ENCODE peak calls at places on chromosomes 12 and 14, in ten cellular contexts. R, A, J, V, T, L, F, Y, K and E are unnamed samples.

GRCh38 chr12:31732926-31733548 is 4.2 kb upstream of the AMN1 start:
- DNase-seq in Y (peak), F (peak), A (no peak), J (peak), V (no peak), T (peak), K (peak), L (no peak), R (peak), E (no peak)

GRCh38 chr12:46300906-46301305 is 32.1 kb upstream of the SLC38A1 start:
- DNase-seq in L (no peak), Y (no peak), F (no peak), J (peak), R (peak), K (no peak), V (no peak), A (peak), T (peak), E (no peak)

GRCh38 chr12:50771409-50771808 is 7.5 kb downstream of the ATF1 start:
- DNase-seq in T (no peak), J (no peak), L (no peak), Y (no peak), V (no peak), F (no peak), A (no peak), R (no peak), K (no peak), E (no peak)

GRCh38 chr14:102568115-102568614 is 24.3 kb upstream of the RCOR1 start:
- DNase-seq in J (no peak), A (peak), Y (no peak), L (no peak), V (no peak), R (no peak), F (no peak), K (no peak), T (no peak), E (no peak)

GRCh38 chr14:77580477-77580876 is 36.0 kb downstream of the SPTLC2 start:
- DNase-seq in L (no peak), V (no peak), R (no peak), T (no peak), Y (no peak), F (no peak), A (no peak), J (no peak), K (no peak), E (no peak)

GRCh38 chr14:66955159-66955558 is 234.1 kb upstream of the GARIN2 start:
- DNase-seq in K (no peak), L (no peak), T (no peak), R (peak), A (no peak), F (no peak), V (no peak), J (no peak), Y (no peak), E (no peak)

GRCh38 chr12:13135336-13136178 is 32.1 kb upstream of the GSG1 start:
- DNase-seq in Y (peak), T (peak), K (peak), V (no peak), R (peak), A (peak), J (peak), F (peak), L (no peak), E (no peak)

GRCh38 chr14:28303248-28303647 is 463.3 kb upstream of the FOXG1 start:
- DNase-seq in L (no peak), J (peak), Y (no peak), R (no peak), K (no peak), F (no peak), T (no peak), V (no peak), A (no peak), E (no peak)

GRCh38 chr14:84361476-84361875 is 1168.5 kb upstream of the FLRT2 start:
- DNase-seq in R (no peak), L (no peak), A (no peak), K (no peak), V (no peak), T (no peak), F (no peak), Y (no peak), J (no peak), E (no peak)

GRCh38 chr14:76329951-76330350 is 46.0 kb upstream of the ESRRB start:
- DNase-seq in F (no peak), Y (no peak), A (no peak), V (no peak), K (no peak), T (no peak), R (no peak), J (no peak), L (no peak), E (no peak)

GRCh38 chr12:132677492-132677891 is 9.7 kb downstream of the POLE start:
- DNase-seq in L (no peak), R (no peak), A (no peak), T (no peak), K (no peak), V (no peak), J (no peak), F (no peak), Y (no peak), E (no peak)

DNA sequence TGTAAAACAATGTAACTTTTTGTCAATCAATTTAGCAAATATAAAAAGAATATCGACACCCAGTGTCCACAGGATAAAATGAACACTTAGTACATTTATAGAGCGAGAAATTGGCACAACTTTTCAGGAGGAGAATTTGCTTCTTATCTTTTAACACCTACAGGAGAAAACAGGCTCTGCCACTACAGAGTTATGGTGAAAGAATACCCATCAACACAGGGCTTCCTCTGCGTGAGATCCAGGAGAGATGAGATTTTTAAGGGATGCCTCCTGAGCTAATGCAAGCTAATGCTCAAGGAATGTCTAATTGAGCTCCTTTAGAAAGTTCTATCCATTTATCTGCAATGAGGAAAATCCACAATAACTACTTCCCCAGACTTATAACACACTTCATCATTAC is 7.8 kb downstream of the TBPL2 start:
- DNase-seq in A (no peak), L (no peak), V (no peak), J (no peak), Y (no peak), R (no peak), K (no peak), F (no peak), T (no peak), E (no peak)
- TF ChIP-seq CTCF in A (no peak), L (no peak), V (no peak), J (no peak), Y (no peak), R (no peak), K (no peak), F (no peak), T (no peak), E (no peak)

GRCh38 chr14:87800216-87800615 is 192.8 kb downstream of the GALC start:
- DNase-seq in Y (no peak), J (no peak), T (no peak), F (no peak), V (no peak), L (no peak), A (no peak), R (no peak), K (no peak), E (no peak)

GRCh38 chr14:87810711-87811110 is 182.3 kb downstream of the GALC start:
- DNase-seq in R (no peak), J (no peak), L (no peak), K (no peak), Y (no peak), F (no peak), T (no peak), A (no peak), V (no peak), E (no peak)

GRCh38 chr14:87811246-87811645 is 181.7 kb downstream of the GALC start:
- DNase-seq in J (no peak), R (no peak), V (no peak), K (no peak), L (no peak), T (no peak), Y (no peak), F (no peak), A (no peak), E (no peak)

GRCh38 chr14:87799400-87799799 is 193.6 kb downstream of the GALC start:
- DNase-seq in A (no peak), V (no peak), L (no peak), Y (no peak), F (no peak), R (no peak), T (no peak), K (no peak), J (no peak), E (no peak)

DNA sequence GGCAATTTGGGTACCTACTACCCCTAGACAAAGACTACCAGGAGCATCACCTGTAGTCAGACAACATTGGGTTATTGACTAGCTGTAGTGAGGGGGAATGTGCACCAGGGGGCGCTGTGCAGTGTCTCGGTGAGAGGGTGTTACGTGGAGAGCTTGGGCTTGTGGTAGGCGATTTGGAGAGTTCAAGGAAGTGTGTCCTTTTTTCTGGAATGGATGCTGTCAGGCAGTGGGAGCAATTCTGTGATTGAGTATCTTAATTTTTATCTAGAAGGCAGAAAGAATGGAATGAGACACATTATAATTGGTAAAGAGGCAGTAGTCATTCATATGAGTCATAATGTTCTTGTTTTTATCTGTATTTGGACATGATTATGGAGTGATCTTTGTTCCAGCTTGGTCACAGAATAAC is 187.7 kb downstream of the GALC start:
- DNase-seq in L (peak), V (peak), R (peak), F (peak), J (peak), Y (no peak), T (no peak), A (peak), K (peak), E (no peak)
- TF ChIP-seq CTCF in L (peak), V (peak), R (peak), F (peak), J (peak), Y (peak), T (peak), A (peak), K (peak), E (peak)

DNA sequence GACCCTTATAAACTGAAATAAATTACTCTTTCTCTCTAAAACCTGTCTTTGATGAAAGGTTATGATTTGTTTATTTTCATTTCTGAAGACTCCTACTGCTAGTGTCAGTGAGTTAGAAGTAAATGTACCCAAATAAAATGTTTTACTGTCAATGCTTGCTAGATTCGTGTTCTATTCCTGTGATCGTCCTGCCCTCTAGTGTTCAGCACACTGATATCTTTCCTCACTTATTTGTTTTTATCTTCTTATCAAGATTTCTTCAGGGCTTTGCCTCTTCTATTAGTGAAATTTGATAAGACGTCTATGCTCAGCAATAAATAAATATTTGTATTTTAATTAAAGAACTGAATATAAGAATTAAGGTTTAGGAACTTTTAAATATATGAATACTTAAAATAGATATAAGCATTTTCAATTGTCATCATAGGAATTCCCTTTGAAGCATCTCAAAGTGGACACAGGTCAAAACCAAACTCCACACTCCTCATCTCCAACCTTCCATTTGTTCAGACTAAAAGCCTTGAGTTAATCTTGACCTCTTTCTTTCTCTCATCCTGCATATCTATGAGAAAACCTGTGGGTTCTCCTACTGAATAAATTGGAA is 75.8 kb downstream of the C12orf50 start:
- DNase-seq in Y (peak), K (peak), R (peak), F (peak), L (peak), V (peak), T (peak), A (no peak), J (peak), E (no peak)
- TF ChIP-seq CTCF in Y (peak), K (peak), R (peak), F (peak), L (peak), V (peak), T (peak), A (peak), J (peak), E (peak)

GRCh38 chr12:52189376-52190174 is 2.2 kb downstream of the KRT80 start:
- DNase-seq in K (peak), J (peak), L (no peak), A (no peak), V (no peak), F (no peak), R (peak), T (peak), Y (no peak), E (no peak)
- TF ChIP-seq CTCF in K (no peak), J (no peak), L (no peak), A (no peak), V (no peak), F (no peak), R (no peak), T (no peak), Y (peak), E (no peak)

GRCh38 chr14:60777856-60778578 is 43.5 kb downstream of the MNAT1 start:
- DNase-seq in R (peak), J (peak), Y (peak), K (peak), F (peak), V (no peak), L (no peak), A (no peak), T (peak), E (no peak)
- TF ChIP-seq CTCF in R (no peak), J (no peak), Y (no peak), K (no peak), F (no peak), V (no peak), L (no peak), A (no peak), T (no peak), E (no peak)

DNA sequence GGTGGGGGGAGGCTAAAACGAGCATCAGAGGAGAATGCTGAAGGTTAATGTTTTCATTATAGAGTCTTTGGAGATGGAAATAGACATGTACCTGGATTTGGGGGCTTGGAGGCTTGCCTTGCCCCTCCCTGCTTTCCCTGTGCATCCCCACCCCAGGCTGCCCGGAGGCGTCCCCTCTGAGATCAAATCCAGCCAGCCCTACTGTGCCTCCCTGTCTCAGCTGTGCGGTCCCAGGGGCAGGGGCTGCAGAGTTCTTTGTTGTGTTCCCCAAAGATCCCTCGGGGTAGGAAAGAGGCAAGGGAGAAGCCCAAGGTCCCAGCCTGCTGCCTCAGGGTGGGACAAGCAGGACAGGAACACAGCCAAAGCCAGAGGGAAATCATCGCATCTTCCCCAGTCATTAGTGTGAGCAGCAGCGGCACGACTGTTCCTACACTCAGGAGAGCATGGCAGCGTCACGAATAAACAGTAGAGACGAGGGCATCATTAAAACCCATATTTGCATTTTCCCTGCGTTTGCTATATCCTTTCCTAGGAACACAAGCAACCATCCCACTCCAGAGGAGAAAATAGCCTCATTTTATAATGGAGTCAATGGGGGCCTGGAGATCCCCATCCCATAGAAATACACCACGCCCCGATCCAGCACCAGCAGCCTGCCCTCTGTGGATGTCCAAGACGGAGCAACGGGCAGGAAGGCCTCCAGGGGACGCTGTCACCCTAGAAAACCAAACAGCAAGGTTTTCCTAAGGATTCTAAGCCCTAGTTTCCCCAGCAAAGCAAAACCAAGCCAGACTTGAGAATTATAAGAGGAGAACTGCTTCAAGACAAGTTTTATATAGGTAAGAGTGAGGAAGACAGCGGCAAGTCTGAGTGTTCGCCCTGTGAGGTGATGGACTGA is 32.4 kb downstream of the ANO2 start:
- DNase-seq in A (no peak), F (no peak), L (peak), Y (no peak), K (no peak), R (no peak), V (peak), T (no peak), J (no peak), E (no peak)
- TF ChIP-seq CTCF in A (no peak), F (peak), L (peak), Y (peak), K (peak), R (peak), V (peak), T (peak), J (peak), E (peak)